ENCODE peak calls at places on chromosomes 12 and 14, in four cellular contexts. J is NCI-H2171; U is fibroblast of the aortic adventitia; Z is stimulated activated CD8-positive, alpha-beta memory T cell treated with anti-CD3 and anti-CD28 coated beads, Interleukin-2, amount 100 ng/mL, for 1 hour. O is an unnamed sample.

GRCh38 chr14:93173943-93174395 is 10.7 kb downstream of the MOAP1 start:
- DNase-seq in J (no peak), U (peak), Z (no peak), O (no peak)

GRCh38 chr12:27969011-27969900 is 3.3 kb downstream of the PTHLH start:
- DNase-seq in U (peak), J (peak), Z (no peak), O (peak)

GRCh38 chr14:58722433-58722832 is 84.7 kb downstream of the DACT1 start:
- DNase-seq in J (no peak), Z (no peak), U (no peak), O (no peak)

GRCh38 chr12:49503674-49504180 is 35.1 kb upstream of the KCNH3 start:
- DNase-seq in J (no peak), U (peak), Z (no peak), O (no peak)

GRCh38 chr12:105382771-105383632 is 52.5 kb downstream of the C12orf75 start:
- DNase-seq in Z (no peak), U (peak), J (peak), O (peak)

GRCh38 chr12:98136544-98136943 is 378.8 kb upstream of the TMPO start:
- DNase-seq in J (no peak), U (no peak), Z (no peak), O (no peak)

GRCh38 chr14:29370024-29370423 is 557.6 kb downstream of the PRKD1 start:
- DNase-seq in U (no peak), J (no peak), Z (no peak), O (no peak)

GRCh38 chr14:102225386-102225785 is 79.6 kb downstream of the MOK start:
- DNase-seq in J (no peak), U (no peak), Z (no peak), O (no peak)

GRCh38 chr12:124026755-124027745 is 54.0 kb downstream of the ZNF664 start:
- DNase-seq in J (no peak), Z (no peak), U (peak), O (no peak)

GRCh38 chr12:5514545-5514944 is 82.6 kb downstream of the NTF3 start:
- DNase-seq in U (no peak), Z (no peak), J (no peak), O (no peak)

GRCh38 chr12:1530592-1531159 is 63.7 kb downstream of the FBXL14 start:
- DNase-seq in Z (no peak), U (no peak), J (no peak), O (peak)

GRCh38 chr14:60166144-60166543 is 946 bp upstream of the DHRS7 start:
- DNase-seq in J (no peak), Z (no peak), U (no peak), O (no peak)

GRCh38 chr12:31000751-31001150 is 72.9 kb upstream of the DDX11 start:
- DNase-seq in Z (no peak), U (no peak), J (no peak), O (no peak)

GRCh38 chr12:124536613-124537012 is 30.8 kb downstream of the NCOR2 start:
- DNase-seq in Z (no peak), U (peak), J (no peak), O (no peak)

GRCh38 chr12:107560194-107560905 is 125.2 kb upstream of the PWP1 start:
- DNase-seq in J (peak), U (no peak), Z (no peak), O (peak)

GRCh38 chr12:93855265-93855664 is 178.1 kb downstream of the CRADD start:
- DNase-seq in J (no peak), Z (no peak), U (no peak), O (no peak)

GRCh38 chr12:105212431-105212830 is 23.5 kb downstream of the APPL2 start:
- DNase-seq in J (no peak), U (peak), Z (no peak), O (no peak)

GRCh38 chr12:62643470-62643869 is 176.8 kb downstream of the MON2 start:
- DNase-seq in Z (no peak), J (no peak), U (no peak), O (no peak)

GRCh38 chr12:54439521-54440255 is 20.6 kb upstream of the ITGA5 start:
- DNase-seq in U (peak), Z (no peak), J (peak), O (peak)

GRCh38 chr12:49131973-49132461 is 822 bp upstream of the TUBA1B start:
- DNase-seq in Z (no peak), U (peak), J (no peak), O (no peak)

GRCh38 chr12:115926037-115926670 is 351.3 kb downstream of the MED13L start:
- DNase-seq in U (no peak), Z (no peak), J (no peak), O (no peak)

GRCh38 chr12:84046869-84047268 is 865.7 kb downstream of the SLC6A15 start:
- DNase-seq in J (no peak), Z (no peak), U (no peak), O (no peak)

GRCh38 chr12:113190761-113191160 is 5.2 kb downstream of the RITA1 start:
- DNase-seq in J (no peak), U (peak), Z (no peak), O (peak)

GRCh38 chr14:68779761-68780323 is 13.0 kb downstream of the ZFP36L1 start:
- DNase-seq in J (no peak), U (peak), Z (no peak), O (no peak)

GRCh38 chr14:49853572-49854375 is 1.2 kb upstream of the NEMF start:
- DNase-seq in Z (peak), J (peak), U (peak), O (peak)

GRCh38 chr12:12586879-12587675 is 24.4 kb upstream of the DUSP16 start:
- DNase-seq in U (no peak), J (no peak), Z (no peak), O (no peak)

GRCh38 chr12:109462868-109463692 is 14.0 kb downstream of the KCTD10 start:
- DNase-seq in U (peak), Z (no peak), J (no peak), O (peak)

GRCh38 chr12:88549929-88550328 is 30.3 kb downstream of the KITLG start:
- DNase-seq in U (peak), J (no peak), Z (no peak), O (no peak)

GRCh38 chr14:101235042-101235871 is 326.0 kb upstream of the DIO3 start:
- DNase-seq in Z (no peak), U (peak), J (no peak), O (peak)

GRCh38 chr12:12367096-12367998 is 10.5 kb downstream of the BORCS5 start:
- DNase-seq in Z (no peak), J (no peak), U (no peak), O (no peak)

GRCh38 chr12:13367973-13368372 is 171.4 kb downstream of the EMP1 start:
- DNase-seq in J (no peak), U (no peak), Z (no peak), O (no peak)

GRCh38 chr12:34390171-34390841 is 368.0 kb downstream of the ALG10 start:
- DNase-seq in U (no peak), Z (no peak), J (no peak), O (no peak)

GRCh38 chr12:17344649-17345048 is 738.7 kb upstream of the LMO3 start:
- DNase-seq in Z (no peak), J (no peak), U (no peak), O (no peak)

GRCh38 chr12:27220988-27221345 is 23.1 kb upstream of the STK38L start:
- DNase-seq in U (no peak), Z (no peak), J (no peak), O (no peak)

GRCh38 chr12:124494751-124495129 is 72.7 kb downstream of the NCOR2 start:
- DNase-seq in J (no peak), Z (no peak), U (no peak), O (no peak)

GRCh38 chr14:32510815-32511214 is 181.7 kb downstream of the AKAP6 start:
- DNase-seq in U (no peak), Z (no peak), J (no peak), O (no peak)

GRCh38 chr12:100445081-100445481 is 28.6 kb upstream of the NR1H4 start:
- DNase-seq in Z (no peak), U (no peak), J (no peak), O (no peak)

GRCh38 chr12:6532051-6532926 is 2.0 kb upstream of the GAPDH start:
- DNase-seq in J (peak), Z (peak), U (peak), O (peak)